ENCODE peak calls at places on chromosomes 13 and 19, in seven cellular contexts. M, Q, X, G, E, Y and W are unnamed samples.

GRCh38 chr13:34914416-34914815 is 27.7 kb upstream of the NBEA start:
- DNase-seq in M (no peak), Q (no peak), X (no peak), G (no peak), E (no peak), Y (no peak), W (no peak)

GRCh38 chr13:109344552-109345157 is 441.7 kb downstream of the IRS2 start:
- DNase-seq in M (peak; percentile 65), Q (peak; percentile 55), X (no peak), G (no peak), E (no peak), Y (no peak), W (no peak)

GRCh38 chr13:71255633-71256032 is 611.4 kb downstream of the DACH1 start:
- DNase-seq in M (no peak), Q (peak; percentile 84), X (no peak), G (no peak), E (no peak), Y (no peak), W (no peak)

GRCh38 chr19:887072-887471 is 5.9 kb downstream of the MED16 start:
- DNase-seq in M (peak; percentile 70), Q (no peak), X (peak; percentile 89), G (no peak), E (no peak), Y (no peak), W (no peak)

GRCh38 chr13:82432949-82433348 is 1449.3 kb downstream of the SLITRK1 start:
- DNase-seq in M (no peak), Q (no peak), X (no peak), G (no peak), E (no peak), Y (no peak), W (no peak)

GRCh38 chr19:10454267-10454666 is 33.9 kb downstream of the PDE4A start:
- DNase-seq in M (peak; percentile 19), Q (peak; percentile 22), X (peak; percentile 54), G (no peak), E (no peak), Y (no peak), W (no peak)

GRCh38 chr13:39881887-39882286 is 226.4 kb downstream of the COG6 start:
- DNase-seq in M (peak; percentile 30), Q (no peak), X (no peak), G (no peak), E (no peak), Y (no peak), W (no peak)

GRCh38 chr13:41179593-41180250 is 14.6 kb downstream of the KBTBD7 start:
- DNase-seq in M (peak; percentile 87), Q (peak; percentile 37), X (no peak), G (no peak), E (no peak), Y (no peak), W (no peak)

GRCh38 chr13:32210081-32210480 is 105.1 kb downstream of the ZAR1L start:
- DNase-seq in M (no peak), Q (no peak), X (no peak), G (no peak), E (no peak), Y (no peak), W (no peak)

GRCh38 chr19:10858204-10858828 is 10.1 kb downstream of the C19orf38 start:
- DNase-seq in M (peak; percentile 28), Q (peak; percentile 42), X (peak; percentile 27), G (no peak), E (no peak), Y (peak; percentile 33), W (no peak)

GRCh38 chr19:41341669-41342490 is 11.8 kb downstream of the TGFB1 start:
- DNase-seq in M (no peak), Q (no peak), X (no peak), G (peak; percentile 57), E (no peak), Y (no peak), W (peak; percentile 69)

GRCh38 chr13:107209811-107210210 is 641.9 kb upstream of the ARGLU1 start:
- DNase-seq in M (peak; percentile 40), Q (peak; percentile 29), X (no peak), G (no peak), E (no peak), Y (no peak), W (no peak)

GRCh38 chr13:95530178-95530577 is 22.3 kb upstream of the CLDN10 start:
- DNase-seq in M (peak; percentile 20), Q (peak; percentile 90), X (no peak), G (peak; percentile 84), E (no peak), Y (no peak), W (no peak)

GRCh38 chr13:105937451-105937850 is 598.0 kb downstream of the EFNB2 start:
- DNase-seq in M (no peak), Q (peak; percentile 13), X (peak; percentile 85), G (no peak), E (no peak), Y (no peak), W (no peak)

GRCh38 chr19:43798546-43799409 is 3.5 kb downstream of the LYPD5 start:
- DNase-seq in M (no peak), Q (peak; percentile 76), X (no peak), G (peak; percentile 53), E (no peak), Y (peak; percentile 86), W (peak; percentile 88)

GRCh38 chr19:41871573-41872383 is 5.3 kb upstream of the CD79A start:
- DNase-seq in M (no peak), Q (no peak), X (no peak), G (peak; percentile 42), E (no peak), Y (no peak), W (no peak)

GRCh38 chr19:28633223-28634030 is 579.5 kb downstream of the UQCRFS1 start:
- DNase-seq in M (peak; percentile 66), Q (peak; percentile 3), X (peak; percentile 21), G (peak; percentile 64), E (no peak), Y (no peak), W (peak; percentile 68)

GRCh38 chr19:31352782-31353651 is 3.8 kb upstream of the TSHZ3 start:
- DNase-seq in M (no peak), Q (no peak), X (no peak), G (no peak), E (no peak), Y (no peak), W (no peak)

GRCh38 chr13:52738719-52739467 is 727 bp downstream of the CNMD start:
- DNase-seq in M (no peak), Q (no peak), X (peak; percentile 40), G (no peak), E (no peak), Y (peak; percentile 82), W (no peak)

GRCh38 chr13:59319276-59319675 is 844.5 kb downstream of the DIAPH3 start:
- DNase-seq in M (no peak), Q (no peak), X (no peak), G (no peak), E (no peak), Y (no peak), W (no peak)

GRCh38 chr19:10760268-10760944 is 42.5 kb downstream of the DNM2 start:
- DNase-seq in M (peak; percentile 23), Q (peak; percentile 91), X (peak; percentile 85), G (no peak), E (no peak), Y (no peak), W (no peak)

GRCh38 chr19:39362682-39363657 is 20.7 kb downstream of the SAMD4B start:
- DNase-seq in M (peak; percentile 89), Q (peak; percentile 4), X (no peak), G (no peak), E (no peak), Y (no peak), W (no peak)

GRCh38 chr13:112454648-112455334 is 78.6 kb downstream of the SPACA7 start:
- DNase-seq in M (no peak), Q (no peak), X (no peak), G (peak; percentile 6), E (no peak), Y (no peak), W (no peak)

GRCh38 chr19:17220207-17220758 is 5.1 kb downstream of the USE1 start:
- DNase-seq in M (peak; percentile 89), Q (peak; percentile 47), X (no peak), G (no peak), E (no peak), Y (no peak), W (peak; percentile 15)

DNA sequence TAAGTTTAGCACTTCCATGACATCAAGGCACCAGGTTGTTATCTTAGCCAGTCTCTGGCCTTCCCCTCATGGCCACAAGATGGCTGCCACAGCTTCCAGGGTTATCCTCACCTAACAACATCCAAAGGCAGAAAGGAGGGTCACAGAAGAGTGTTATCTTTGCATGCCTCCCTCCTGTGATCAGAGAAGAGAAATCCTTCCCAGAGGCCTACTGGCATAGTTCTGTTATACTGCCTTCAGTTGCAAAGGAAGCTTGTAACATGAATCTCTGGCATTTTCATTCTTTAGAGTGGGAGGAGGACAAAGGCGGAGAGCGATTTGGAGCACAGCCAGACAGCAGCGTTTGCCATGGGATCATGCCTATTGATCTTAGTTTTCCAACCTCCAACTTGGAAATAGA is 135.6 kb downstream of the DNAJC15 start:
- DNase-seq in M (peak; percentile 42), Q (no peak), X (no peak), G (no peak), E (no peak), Y (no peak), W (no peak)
- TF ChIP-seq CTCF in M (peak; percentile 38), Q (no peak), X (peak; percentile 23), G (no peak), E (no peak), Y (no peak), W (no peak)

DNA sequence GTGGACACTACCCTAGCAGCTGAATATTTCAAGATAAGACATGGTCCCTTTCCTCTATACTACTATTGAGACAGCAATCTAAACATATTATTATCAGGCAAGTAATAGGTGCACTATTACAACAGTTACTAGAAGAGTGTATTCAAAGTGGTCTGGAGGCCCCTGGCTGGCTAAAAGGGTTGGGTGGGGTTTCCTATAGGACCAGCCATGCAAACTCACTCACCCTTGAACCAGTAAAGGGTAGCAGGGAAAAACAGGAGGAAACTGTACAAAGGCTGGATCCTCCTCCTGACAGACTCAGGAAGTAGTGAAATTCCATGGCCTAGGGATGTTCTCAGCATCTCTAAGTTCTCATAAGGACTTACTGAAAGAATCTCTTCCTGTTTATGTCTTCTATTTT is 7.7 kb downstream of the SMAD9 start:
- DNase-seq in M (no peak), Q (no peak), X (no peak), G (no peak), E (no peak), Y (no peak), W (no peak)
- TF ChIP-seq CTCF in M (no peak), Q (no peak), X (no peak), G (no peak), E (no peak), Y (no peak), W (no peak)

DNA sequence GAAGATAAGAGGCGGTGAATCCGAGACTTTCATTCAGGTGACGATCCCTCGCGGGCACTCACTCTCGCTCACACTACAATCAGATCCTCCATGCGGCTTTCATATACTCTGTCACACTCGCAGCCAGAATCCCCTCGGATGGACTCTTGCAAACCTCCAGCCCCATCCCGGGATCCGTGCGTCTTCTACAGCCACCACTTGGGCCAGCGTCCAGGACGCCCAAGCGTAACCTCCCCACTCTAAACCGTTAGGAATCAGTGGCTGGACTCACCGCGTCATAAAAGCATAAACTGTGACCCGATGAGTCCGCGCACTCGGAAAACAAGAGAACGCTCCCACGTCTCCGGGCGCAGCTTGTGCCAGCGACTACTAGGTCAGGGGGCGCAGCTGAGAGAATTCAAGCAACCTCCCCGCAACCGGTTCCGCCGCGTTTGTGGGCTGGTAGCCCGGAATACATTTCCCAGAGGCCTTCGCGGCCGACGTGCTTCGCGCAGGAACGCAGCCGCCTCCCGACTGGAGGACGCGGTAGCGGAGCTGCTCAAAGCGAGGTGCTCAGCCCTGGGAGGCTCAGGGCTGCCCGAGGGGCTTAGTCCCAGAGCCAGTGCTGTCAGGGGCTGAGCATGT is 27.6 kb downstream of the ZNF607 start:
- DNase-seq in M (peak; percentile 94), Q (no peak), X (peak; percentile 89), G (peak; percentile 74), E (peak; percentile 81), Y (peak; percentile 91), W (no peak)
- TF ChIP-seq CTCF in M (no peak), Q (no peak), X (peak; percentile 11), G (no peak), E (no peak), Y (no peak), W (no peak)

GRCh38 chr13:98405107-98405571 is 171.8 kb downstream of the STK24 start:
- DNase-seq in M (peak; percentile 25), Q (no peak), X (peak; percentile 50), G (no peak), E (no peak), Y (no peak), W (no peak)
- TF ChIP-seq CTCF in M (no peak), Q (peak; percentile 10), X (peak; percentile 14), G (no peak), E (no peak), Y (no peak), W (no peak)